ENCODE peak calls at places on chromosomes 4 and X, in five cellular contexts. One of them, this sample, is unnamed.

GRCh38 chr4:2258091-2259035 is 3.5 kb downstream of the MXD4 start:
- DNase-seq in GM10248: no peak
- DNase-seq in GM19239: no peak
- DNase-seq in stimulated activated CD8-positive, alpha-beta memory T cell treated with anti-CD3 and anti-CD28 coated beads, Interleukin-4, amount 100 ng/mL, for 48 hours: peak
- DNase-seq in ELF-1: no peak
- DNase-seq in this sample: no peak

GRCh38 chr4:41506071-41506470 is 31.9 kb upstream of the LIMCH1 start:
- DNase-seq in ELF-1: no peak
- DNase-seq in GM19239: no peak
- DNase-seq in GM10248: no peak
- DNase-seq in stimulated activated CD8-positive, alpha-beta memory T cell treated with anti-CD3 and anti-CD28 coated beads, Interleukin-4, amount 100 ng/mL, for 48 hours: no peak
- DNase-seq in this sample: no peak

GRCh38 chrX:68928401-68928800 is 99.6 kb downstream of the EFNB1 start:
- DNase-seq in GM10248: no peak
- DNase-seq in ELF-1: no peak
- DNase-seq in stimulated activated CD8-positive, alpha-beta memory T cell treated with anti-CD3 and anti-CD28 coated beads, Interleukin-4, amount 100 ng/mL, for 48 hours: no peak
- DNase-seq in GM19239: no peak
- DNase-seq in this sample: no peak

GRCh38 chr4:28209371-28209924 is 1348.8 kb downstream of the STIM2 start:
- DNase-seq in GM10248: no peak
- DNase-seq in stimulated activated CD8-positive, alpha-beta memory T cell treated with anti-CD3 and anti-CD28 coated beads, Interleukin-4, amount 100 ng/mL, for 48 hours: no peak
- DNase-seq in ELF-1: no peak
- DNase-seq in GM19239: no peak
- DNase-seq in this sample: no peak

GRCh38 chr4:148376151-148376550 is 66.1 kb downstream of the NR3C2 start:
- DNase-seq in stimulated activated CD8-positive, alpha-beta memory T cell treated with anti-CD3 and anti-CD28 coated beads, Interleukin-4, amount 100 ng/mL, for 48 hours: no peak
- DNase-seq in GM19239: no peak
- DNase-seq in GM10248: no peak
- DNase-seq in ELF-1: no peak
- DNase-seq in this sample: no peak

GRCh38 chr4:87523307-87523706 is 5.9 kb downstream of the SPARCL1 start:
- DNase-seq in ELF-1: no peak
- DNase-seq in GM10248: no peak
- DNase-seq in stimulated activated CD8-positive, alpha-beta memory T cell treated with anti-CD3 and anti-CD28 coated beads, Interleukin-4, amount 100 ng/mL, for 48 hours: no peak
- DNase-seq in GM19239: no peak
- DNase-seq in this sample: no peak

GRCh38 chr4:159444668-159445067 is 341.8 kb downstream of the RAPGEF2 start:
- DNase-seq in GM10248: no peak
- DNase-seq in ELF-1: no peak
- DNase-seq in GM19239: no peak
- DNase-seq in stimulated activated CD8-positive, alpha-beta memory T cell treated with anti-CD3 and anti-CD28 coated beads, Interleukin-4, amount 100 ng/mL, for 48 hours: no peak
- DNase-seq in this sample: no peak

GRCh38 chr4:149897784-149898183 is 82.1 kb upstream of the IQCM start:
- DNase-seq in GM19239: no peak
- DNase-seq in GM10248: no peak
- DNase-seq in stimulated activated CD8-positive, alpha-beta memory T cell treated with anti-CD3 and anti-CD28 coated beads, Interleukin-4, amount 100 ng/mL, for 48 hours: no peak
- DNase-seq in ELF-1: no peak
- DNase-seq in this sample: no peak

GRCh38 chr4:144710526-144710912 is 64.6 kb downstream of the HHIP start:
- DNase-seq in GM10248: no peak
- DNase-seq in stimulated activated CD8-positive, alpha-beta memory T cell treated with anti-CD3 and anti-CD28 coated beads, Interleukin-4, amount 100 ng/mL, for 48 hours: no peak
- DNase-seq in ELF-1: no peak
- DNase-seq in GM19239: no peak
- DNase-seq in this sample: no peak

GRCh38 chrX:107450823-107451509 is 1.5 kb downstream of the FRMPD3 start:
- DNase-seq in ELF-1: peak
- DNase-seq in GM10248: no peak
- DNase-seq in GM19239: no peak
- DNase-seq in stimulated activated CD8-positive, alpha-beta memory T cell treated with anti-CD3 and anti-CD28 coated beads, Interleukin-4, amount 100 ng/mL, for 48 hours: peak
- DNase-seq in this sample: peak

GRCh38 chrX:13376857-13377441 is 57.1 kb upstream of the ATXN3L start:
- DNase-seq in GM19239: no peak
- DNase-seq in ELF-1: no peak
- DNase-seq in stimulated activated CD8-positive, alpha-beta memory T cell treated with anti-CD3 and anti-CD28 coated beads, Interleukin-4, amount 100 ng/mL, for 48 hours: peak
- DNase-seq in GM10248: no peak
- DNase-seq in this sample: no peak

GRCh38 chr4:174012135-174012923 is 271.1 kb downstream of the FBXO8 start:
- DNase-seq in GM10248: no peak
- DNase-seq in GM19239: no peak
- DNase-seq in ELF-1: no peak
- DNase-seq in stimulated activated CD8-positive, alpha-beta memory T cell treated with anti-CD3 and anti-CD28 coated beads, Interleukin-4, amount 100 ng/mL, for 48 hours: no peak
- DNase-seq in this sample: no peak

GRCh38 chr4:83010522-83011318 is at the start of gene LIN54:
- DNase-seq in stimulated activated CD8-positive, alpha-beta memory T cell treated with anti-CD3 and anti-CD28 coated beads, Interleukin-4, amount 100 ng/mL, for 48 hours: peak
- DNase-seq in ELF-1: peak
- DNase-seq in GM10248: peak
- DNase-seq in GM19239: peak
- DNase-seq in this sample: peak

GRCh38 chrX:111041018-111041462 is 55.0 kb upstream of the PAK3 start:
- DNase-seq in ELF-1: no peak
- DNase-seq in GM10248: no peak
- DNase-seq in GM19239: no peak
- DNase-seq in stimulated activated CD8-positive, alpha-beta memory T cell treated with anti-CD3 and anti-CD28 coated beads, Interleukin-4, amount 100 ng/mL, for 48 hours: no peak
- DNase-seq in this sample: no peak

GRCh38 chr4:3284734-3285557 is 7.9 kb upstream of the RGS12 start:
- DNase-seq in GM10248: no peak
- DNase-seq in stimulated activated CD8-positive, alpha-beta memory T cell treated with anti-CD3 and anti-CD28 coated beads, Interleukin-4, amount 100 ng/mL, for 48 hours: no peak
- DNase-seq in GM19239: no peak
- DNase-seq in ELF-1: no peak
- DNase-seq in this sample: no peak

GRCh38 chr4:8121236-8122015 is 37.2 kb downstream of the ABLIM2 start:
- DNase-seq in ELF-1: no peak
- DNase-seq in GM10248: no peak
- DNase-seq in stimulated activated CD8-positive, alpha-beta memory T cell treated with anti-CD3 and anti-CD28 coated beads, Interleukin-4, amount 100 ng/mL, for 48 hours: no peak
- DNase-seq in GM19239: no peak
- DNase-seq in this sample: no peak

GRCh38 chrX:2500681-2501151 is at the start of the genes DHRSX and ZBED1:
- DNase-seq in GM19239: peak
- DNase-seq in ELF-1: no peak
- DNase-seq in GM10248: peak
- DNase-seq in stimulated activated CD8-positive, alpha-beta memory T cell treated with anti-CD3 and anti-CD28 coated beads, Interleukin-4, amount 100 ng/mL, for 48 hours: peak
- DNase-seq in this sample: no peak

GRCh38 chrX:65706041-65706828 is 38.8 kb downstream of the MSN start:
- DNase-seq in GM10248: peak
- DNase-seq in GM19239: no peak
- DNase-seq in stimulated activated CD8-positive, alpha-beta memory T cell treated with anti-CD3 and anti-CD28 coated beads, Interleukin-4, amount 100 ng/mL, for 48 hours: peak
- DNase-seq in ELF-1: peak
- DNase-seq in this sample: no peak

GRCh38 chrX:1164322-1165288 is 47.8 kb downstream of the CRLF2 start:
- DNase-seq in GM19239: no peak
- DNase-seq in GM10248: peak
- DNase-seq in ELF-1: peak
- DNase-seq in stimulated activated CD8-positive, alpha-beta memory T cell treated with anti-CD3 and anti-CD28 coated beads, Interleukin-4, amount 100 ng/mL, for 48 hours: no peak
- DNase-seq in this sample: peak

GRCh38 chr4:78864405-78865024 is 74.7 kb downstream of the PAQR3 start:
- DNase-seq in GM19239: no peak
- DNase-seq in GM10248: peak
- DNase-seq in ELF-1: no peak
- DNase-seq in stimulated activated CD8-positive, alpha-beta memory T cell treated with anti-CD3 and anti-CD28 coated beads, Interleukin-4, amount 100 ng/mL, for 48 hours: no peak
- DNase-seq in this sample: no peak

GRCh38 chr4:72951628-72952027 is 117.9 kb downstream of the COX18 start:
- DNase-seq in ELF-1: no peak
- DNase-seq in GM10248: no peak
- DNase-seq in stimulated activated CD8-positive, alpha-beta memory T cell treated with anti-CD3 and anti-CD28 coated beads, Interleukin-4, amount 100 ng/mL, for 48 hours: no peak
- DNase-seq in GM19239: no peak
- DNase-seq in this sample: no peak

GRCh38 chr4:164765096-164765495 is 11.2 kb downstream of the SMIM31 start:
- DNase-seq in ELF-1: no peak
- DNase-seq in stimulated activated CD8-positive, alpha-beta memory T cell treated with anti-CD3 and anti-CD28 coated beads, Interleukin-4, amount 100 ng/mL, for 48 hours: no peak
- DNase-seq in GM10248: no peak
- DNase-seq in GM19239: no peak
- DNase-seq in this sample: no peak

GRCh38 chr4:38177035-38177791 is 217.0 kb downstream of the PTTG2 start:
- DNase-seq in GM19239: no peak
- DNase-seq in GM10248: no peak
- DNase-seq in stimulated activated CD8-positive, alpha-beta memory T cell treated with anti-CD3 and anti-CD28 coated beads, Interleukin-4, amount 100 ng/mL, for 48 hours: peak
- DNase-seq in ELF-1: no peak
- DNase-seq in this sample: no peak

GRCh38 chr4:160202802-160203201 is 1099.9 kb downstream of the RAPGEF2 start:
- DNase-seq in GM10248: no peak
- DNase-seq in GM19239: no peak
- DNase-seq in ELF-1: no peak
- DNase-seq in stimulated activated CD8-positive, alpha-beta memory T cell treated with anti-CD3 and anti-CD28 coated beads, Interleukin-4, amount 100 ng/mL, for 48 hours: no peak
- DNase-seq in this sample: no peak

GRCh38 chr4:122666527-122667245 is 45.8 kb upstream of the IL21 start:
- DNase-seq in GM10248: no peak
- DNase-seq in ELF-1: no peak
- DNase-seq in stimulated activated CD8-positive, alpha-beta memory T cell treated with anti-CD3 and anti-CD28 coated beads, Interleukin-4, amount 100 ng/mL, for 48 hours: no peak
- DNase-seq in GM19239: no peak
- DNase-seq in this sample: no peak

GRCh38 chr4:19776021-19776459 is 475.7 kb upstream of the SLIT2 start:
- DNase-seq in GM10248: no peak
- DNase-seq in stimulated activated CD8-positive, alpha-beta memory T cell treated with anti-CD3 and anti-CD28 coated beads, Interleukin-4, amount 100 ng/mL, for 48 hours: no peak
- DNase-seq in ELF-1: no peak
- DNase-seq in GM19239: no peak
- DNase-seq in this sample: no peak

GRCh38 chr4:175369087-175369486 is 443.0 kb downstream of the GPM6A start:
- DNase-seq in stimulated activated CD8-positive, alpha-beta memory T cell treated with anti-CD3 and anti-CD28 coated beads, Interleukin-4, amount 100 ng/mL, for 48 hours: no peak
- DNase-seq in GM19239: no peak
- DNase-seq in GM10248: no peak
- DNase-seq in ELF-1: no peak
- DNase-seq in this sample: no peak

GRCh38 chr4:110055014-110055768 is 142.5 kb downstream of the EGF start:
- DNase-seq in GM19239: no peak
- DNase-seq in GM10248: peak
- DNase-seq in stimulated activated CD8-positive, alpha-beta memory T cell treated with anti-CD3 and anti-CD28 coated beads, Interleukin-4, amount 100 ng/mL, for 48 hours: no peak
- DNase-seq in ELF-1: no peak
- DNase-seq in this sample: no peak

This sample was measured in H9.